ENCODE peak calls at places on chromosomes 11 and 22, in seven cellular contexts. R, N, G, M, D, Y and O are unnamed samples.
A peak's percentile ranks its signal among the peaks of the same experiment; 100 is the strongest.

GRCh38 chr11:127490896-127491295 is 490.3 kb upstream of the KIRREL3 start:
- DNase-seq in R (no peak), N (no peak), G (no peak), M (no peak), D (no peak), Y (no peak), O (no peak)

GRCh38 chr11:18384157-18384641 is 10.2 kb upstream of the LDHA start:
- DNase-seq in R (no peak), N (peak; percentile 85), G (no peak), M (no peak), D (no peak), Y (peak; percentile 63), O (peak; percentile 98)

GRCh38 chr22:44646141-44646540 is 55.9 kb upstream of the PRR5 start:
- DNase-seq in R (no peak), N (no peak), G (no peak), M (no peak), D (no peak), Y (no peak), O (no peak)

GRCh38 chr11:134751825-134752224 is 339.8 kb upstream of the B3GAT1 start:
- DNase-seq in R (no peak), N (no peak), G (no peak), M (no peak), D (no peak), Y (no peak), O (no peak)

GRCh38 chr22:37269930-37270678 is 12.2 kb upstream of the CYTH4 start:
- DNase-seq in R (no peak), N (no peak), G (no peak), M (no peak), D (no peak), Y (no peak), O (no peak)

GRCh38 chr11:86816251-86816726 is 15.9 kb downstream of the PRSS23 start:
- DNase-seq in R (no peak), N (no peak), G (no peak), M (no peak), D (no peak), Y (peak; percentile 69), O (peak; percentile 34)

GRCh38 chr11:18105086-18105801 is 638 bp downstream of the SAAL1 start:
- DNase-seq in R (no peak), N (no peak), G (no peak), M (no peak), D (no peak), Y (no peak), O (no peak)

GRCh38 chr11:47611240-47611863 is 17.1 kb upstream of the C1QTNF4 start:
- DNase-seq in R (no peak), N (no peak), G (no peak), M (no peak), D (peak; percentile 75), Y (no peak), O (peak; percentile 53)

GRCh38 chr22:45918455-45919370 is 58.2 kb downstream of the WNT7B start:
- DNase-seq in R (no peak), N (no peak), G (no peak), M (no peak), D (no peak), Y (no peak), O (no peak)

GRCh38 chr11:134987828-134988227 is 575.8 kb upstream of the B3GAT1 start:
- DNase-seq in R (no peak), N (no peak), G (no peak), M (no peak), D (no peak), Y (no peak), O (no peak)

GRCh38 chr11:115931684-115932083 is 427.5 kb upstream of the CADM1 start:
- DNase-seq in R (no peak), N (no peak), G (no peak), M (no peak), D (no peak), Y (no peak), O (no peak)

GRCh38 chr11:72039108-72039850 is 40.6 kb downstream of the IL18BP start:
- DNase-seq in R (no peak), N (peak; percentile 83), G (no peak), M (no peak), D (peak; percentile 61), Y (no peak), O (peak; percentile 61)

GRCh38 chr11:110990316-110990715 is 255.2 kb upstream of the POU2AF2 start:
- DNase-seq in R (no peak), N (no peak), G (no peak), M (no peak), D (no peak), Y (no peak), O (no peak)

GRCh38 chr11:15192007-15192556 is 77.4 kb downstream of the INSC start:
- DNase-seq in R (no peak), N (no peak), G (no peak), M (no peak), D (no peak), Y (no peak), O (no peak)

GRCh38 chr11:78268516-78269410 is 80.0 kb downstream of the USP35 start:
- DNase-seq in R (no peak), N (no peak), G (no peak), M (no peak), D (no peak), Y (no peak), O (peak; percentile 11)

GRCh38 chr11:121839821-121840220 is 276.2 kb downstream of the BLID start:
- DNase-seq in R (no peak), N (no peak), G (no peak), M (no peak), D (no peak), Y (peak; percentile 36), O (peak; percentile 81)